ENCODE peak calls at places on chromosomes 1 and 21, in six cellular contexts. Z is dermis microvascular lymphatic vessel endothelial cell; H is dorsolateral prefrontal cortex; G is heart right ventricle; B is activated CD8-positive, alpha-beta memory T cell treated with anti-CD3 and anti-CD28 coated beads, Interleukin-2, amount 50 U/mL, for 4 hours; N is ovary. C is an unnamed sample.

GRCh38 chr21:37001446-37001845 is 5.1 kb upstream of the RIPPLY3 start:
- DNase-seq in Z (no peak), H (no peak), G (no peak), B (no peak), N (no peak), C (no peak)

GRCh38 chr1:107782192-107782845 is 182.7 kb downstream of the VAV3 start:
- DNase-seq in Z (peak), H (no peak), G (peak), B (peak), N (no peak), C (peak)

GRCh38 chr1:186082235-186082937 is 292.7 kb downstream of the TPR start:
- DNase-seq in Z (peak), H (no peak), G (peak), B (no peak), N (peak), C (peak)

GRCh38 chr1:69320679-69321310 is 246.9 kb upstream of the LRRC7 start:
- DNase-seq in Z (no peak), H (no peak), G (no peak), B (no peak), N (no peak), C (no peak)

GRCh38 chr1:244988521-244988920 is 124.2 kb upstream of the HNRNPU start:
- DNase-seq in Z (peak), H (no peak), G (no peak), B (no peak), N (no peak), C (no peak)

GRCh38 chr1:4711191-4711915 is 56.9 kb downstream of the AJAP1 start:
- DNase-seq in Z (no peak), H (no peak), G (no peak), B (no peak), N (no peak), C (no peak)

GRCh38 chr1:165356876-165357275 is 361 bp upstream of the LMX1A start:
- DNase-seq in Z (no peak), H (no peak), G (no peak), B (no peak), N (no peak), C (no peak)

GRCh38 chr1:8061673-8062386 is 35.7 kb upstream of the ERRFI1 start:
- DNase-seq in Z (peak), H (no peak), G (no peak), B (no peak), N (no peak), C (no peak)

GRCh38 chr1:151990856-151991198 is 2.8 kb downstream of the S100A10 start:
- DNase-seq in Z (peak), H (no peak), G (peak), B (no peak), N (peak), C (no peak)

GRCh38 chr1:169577981-169578738 is 8.1 kb downstream of the F5 start:
- DNase-seq in Z (no peak), H (no peak), G (no peak), B (no peak), N (no peak), C (no peak)

GRCh38 chr1:201354901-201355295 is 22.6 kb downstream of the TNNT2 start:
- DNase-seq in Z (no peak), H (no peak), G (no peak), B (no peak), N (no peak), C (no peak)

GRCh38 chr1:20078166-20078565 is 8.2 kb downstream of the PLA2G5 start:
- DNase-seq in Z (no peak), H (no peak), G (no peak), B (no peak), N (no peak), C (no peak)

GRCh38 chr1:68230901-68231626 is 1.3 kb downstream of the WLS start:
- DNase-seq in Z (peak), H (peak), G (peak), B (no peak), N (peak), C (no peak)

GRCh38 chr21:26490771-26491170 is 82.3 kb downstream of the CYYR1 start:
- DNase-seq in Z (no peak), H (no peak), G (no peak), B (no peak), N (no peak), C (no peak)

GRCh38 chr1:233114159-233114558 is 163.7 kb downstream of the NTPCR start:
- DNase-seq in Z (peak), H (no peak), G (no peak), B (no peak), N (no peak), C (peak)

GRCh38 chr1:206606867-206607266 is 5.4 kb downstream of the EIF2D start:
- DNase-seq in Z (peak), H (no peak), G (no peak), B (no peak), N (no peak), C (peak)

C was measured in HCT116.